ENCODE peak calls at places on chromosome 17, in seven cellular contexts. E is thoracic aorta, W is A549, L is dorsolateral prefrontal cortex, Z is GM13976, X is mucosa of descending colon, O is cardiac fibroblast. J is an unnamed sample.

GRCh38 chr17:64326420-64327054 is 63.5 kb upstream of the TEX2 start:
- DNase-seq in O (peak; percentile 94), W (no peak), E (peak; percentile 33), X (no peak), L (no peak), Z (no peak), J (no peak)

GRCh38 chr17:43634681-43635125 is 27.0 kb downstream of the MEOX1 start:
- DNase-seq in O (peak; percentile 49), E (no peak), Z (no peak), L (no peak), X (no peak), W (no peak), J (no peak)

GRCh38 chr17:72502111-72502939 is 381.5 kb downstream of the SOX9 start:
- DNase-seq in W (no peak), Z (no peak), O (peak; percentile 63), X (no peak), L (peak; percentile 17), E (no peak), J (no peak)

GRCh38 chr17:63774982-63775290 is 966 bp downstream of the DDX42 start:
- DNase-seq in W (no peak), E (no peak), Z (peak; percentile 22), O (peak; percentile 30), L (no peak), X (peak; percentile 17), J (no peak)

GRCh38 chr17:40218740-40219072 is 398 bp upstream of the WIPF2 start:
- DNase-seq in W (peak; percentile 75), O (peak; percentile 88), E (peak; percentile 49), Z (peak; percentile 84), X (peak; percentile 78), L (peak; percentile 87), J (peak; percentile 33)

GRCh38 chr17:37124074-37124824 is 175.5 kb downstream of the AATF start:
- DNase-seq in Z (no peak), W (no peak), O (no peak), E (no peak), X (no peak), L (no peak), J (no peak)

GRCh38 chr17:77701996-77702395 is 256.5 kb upstream of the TNRC6C start:
- DNase-seq in X (no peak), E (no peak), W (no peak), Z (no peak), O (no peak), L (no peak), J (no peak)

GRCh38 chr17:58491510-58492045 is 3.4 kb upstream of the HSF5 start:
- DNase-seq in E (no peak), O (no peak), X (no peak), L (no peak), W (no peak), Z (no peak), J (no peak)

GRCh38 chr17:77451271-77451893 is 310.6 kb downstream of the SEC14L1 start:
- DNase-seq in O (peak; percentile 55), E (no peak), L (peak; percentile 69), W (no peak), X (peak; percentile 78), Z (peak; percentile 78), J (peak; percentile 87)

GRCh38 chr17:688100-688989 is 26.3 kb downstream of the VPS53 start:
- DNase-seq in E (no peak), X (peak; percentile 63), L (peak; percentile 30), W (no peak), Z (no peak), O (peak; percentile 53), J (no peak)

GRCh38 chr17:51188321-51188853 is 22.2 kb downstream of the NME2 start:
- DNase-seq in Z (no peak), E (no peak), O (no peak), L (no peak), X (no peak), W (no peak), J (no peak)

GRCh38 chr17:77697480-77698400 is 260.8 kb upstream of the TNRC6C start:
- DNase-seq in X (no peak), Z (no peak), W (no peak), L (no peak), O (no peak), E (no peak), J (no peak)

GRCh38 chr17:71870546-71870862 is 250.3 kb upstream of the SOX9 start:
- DNase-seq in L (no peak), E (no peak), X (no peak), W (no peak), Z (no peak), O (no peak), J (no peak)

GRCh38 chr17:58325289-58325726 is 3.3 kb downstream of the TSPOAP1 start:
- DNase-seq in X (no peak), Z (no peak), L (peak; percentile 64), O (no peak), W (no peak), E (no peak), J (peak; percentile 31)

GRCh38 chr17:75036643-75037268 is 10.0 kb downstream of the ATP5PD start:
- DNase-seq in L (peak; percentile 69), E (peak; percentile 57), O (peak; percentile 95), X (peak; percentile 89), W (peak; percentile 93), Z (no peak), J (no peak)

GRCh38 chr17:56834380-56835258 is 668 bp downstream of the DGKE start:
- DNase-seq in O (peak; percentile 11), L (peak; percentile 49), X (peak; percentile 62), Z (peak; percentile 70), E (no peak), W (peak; percentile 43), J (peak; percentile 47)
- TF ChIP-seq CTCF in O (no peak), L (no peak), X (peak; percentile 25), Z (no peak), E (no peak), W (no peak), J (peak; percentile 40)

DNA sequence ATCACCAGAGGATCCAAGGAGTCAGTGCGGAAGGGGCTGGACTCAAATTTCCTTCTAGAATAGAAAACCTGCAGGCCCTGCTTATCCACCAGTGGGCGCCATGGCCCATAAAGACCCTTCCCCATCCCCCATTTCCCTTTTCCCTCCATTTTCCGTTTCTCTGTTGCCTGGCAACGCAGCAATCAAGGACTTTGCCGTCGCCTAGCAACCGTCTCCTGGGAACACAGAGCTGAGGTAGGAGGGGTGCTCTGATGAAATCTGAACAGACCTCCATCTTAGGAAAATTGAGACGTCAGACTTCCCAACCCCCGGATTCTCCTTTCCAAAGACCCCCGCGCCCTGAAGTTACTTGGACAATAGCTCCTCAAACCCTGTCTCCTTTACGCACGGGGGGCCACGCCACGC is 5.7 kb downstream of the DLG4 start:
- DNase-seq in X (peak; percentile 81), O (peak; percentile 85), E (peak; percentile 56), W (peak; percentile 94), Z (peak; percentile 64), L (peak; percentile 65), J (peak; percentile 76)
- TF ChIP-seq CTCF in X (peak; percentile 11), O (peak; percentile 44), E (no peak), W (peak; percentile 64), Z (peak; percentile 17), L (peak; percentile 5), J (peak; percentile 76)

DNA sequence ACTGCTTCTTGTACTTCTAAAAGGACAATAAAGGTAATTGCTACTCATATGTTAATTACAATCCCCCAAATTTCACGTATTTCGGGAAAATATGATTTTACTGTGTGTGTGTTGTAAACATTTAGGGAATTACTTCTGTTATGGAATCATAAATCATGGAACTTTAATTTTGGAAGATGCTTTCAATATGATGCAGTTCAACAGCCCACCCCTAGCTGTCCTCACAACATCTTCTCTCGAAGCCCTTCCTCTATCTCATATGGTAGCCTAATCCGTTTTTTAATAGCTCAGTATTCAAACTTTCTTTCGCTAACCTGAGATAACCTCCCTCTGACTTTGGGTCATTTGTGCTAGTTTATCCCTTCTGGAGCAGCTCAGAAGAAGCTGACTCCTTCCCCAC is 78.4 kb downstream of the ANKFN1 start:
- DNase-seq in O (no peak), E (no peak), X (no peak), W (no peak), Z (no peak), L (no peak), J (no peak)
- TF ChIP-seq CTCF in O (no peak), E (no peak), X (no peak), W (no peak), Z (no peak), L (no peak), J (no peak)

GRCh38 chr17:28860363-28860808 is 5.6 kb downstream of the ERAL1 start:
- DNase-seq in O (no peak), Z (no peak), W (no peak), L (no peak), E (no peak), X (no peak), J (no peak)
- TF ChIP-seq CTCF in O (no peak), Z (no peak), W (no peak), L (no peak), E (no peak), X (no peak), J (no peak)

DNA sequence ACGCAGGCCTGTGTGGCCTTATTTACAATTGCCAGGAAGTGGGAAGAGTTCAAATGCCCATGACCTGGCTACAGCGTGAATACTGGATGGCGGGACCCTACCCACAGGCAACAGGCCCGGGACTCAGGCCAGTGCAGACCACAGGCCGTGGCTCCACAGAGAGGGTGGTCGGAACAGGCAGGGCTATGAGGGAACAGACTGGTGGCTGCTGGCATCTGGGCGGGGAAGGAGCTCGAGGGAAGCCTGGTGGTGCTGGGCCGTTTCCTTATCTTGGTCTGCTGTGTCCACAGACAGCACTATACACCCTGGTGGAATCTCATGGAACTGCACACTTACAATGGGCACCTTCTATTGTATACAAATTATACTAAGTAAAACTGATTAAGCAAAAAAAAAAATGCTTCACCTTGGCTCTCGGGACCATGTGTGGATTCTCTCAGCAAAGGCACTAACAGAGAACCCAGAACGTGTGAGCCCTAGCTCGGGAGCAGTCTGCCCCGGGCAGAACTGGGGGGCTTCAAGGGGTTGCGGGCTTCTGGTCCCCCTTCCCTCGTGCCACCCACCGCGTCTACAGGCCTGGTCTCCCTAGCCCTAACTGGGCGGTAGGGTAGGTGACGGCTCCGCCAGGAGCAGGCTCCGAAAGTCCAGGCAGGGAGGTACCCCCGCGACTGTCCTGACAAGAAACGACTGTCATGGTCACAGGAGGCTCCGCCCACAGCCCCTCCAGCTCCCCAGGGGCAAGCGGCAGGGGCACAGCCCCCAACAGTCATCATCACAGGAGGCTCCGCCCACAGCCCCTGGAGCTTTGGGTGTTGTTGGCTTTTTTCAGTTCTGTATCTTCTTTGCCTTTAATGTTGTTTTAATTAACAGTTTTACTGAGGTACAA is 21.8 kb downstream of the CEP131 start:
- DNase-seq in Z (peak; percentile 77), X (peak; percentile 88), E (no peak), W (peak; percentile 92), O (peak; percentile 80), L (peak; percentile 65), J (no peak)
- TF ChIP-seq CTCF in Z (no peak), X (peak; percentile 27), E (peak; percentile 63), W (peak; percentile 46), O (peak; percentile 76), L (peak; percentile 71), J (peak; percentile 55)

DNA sequence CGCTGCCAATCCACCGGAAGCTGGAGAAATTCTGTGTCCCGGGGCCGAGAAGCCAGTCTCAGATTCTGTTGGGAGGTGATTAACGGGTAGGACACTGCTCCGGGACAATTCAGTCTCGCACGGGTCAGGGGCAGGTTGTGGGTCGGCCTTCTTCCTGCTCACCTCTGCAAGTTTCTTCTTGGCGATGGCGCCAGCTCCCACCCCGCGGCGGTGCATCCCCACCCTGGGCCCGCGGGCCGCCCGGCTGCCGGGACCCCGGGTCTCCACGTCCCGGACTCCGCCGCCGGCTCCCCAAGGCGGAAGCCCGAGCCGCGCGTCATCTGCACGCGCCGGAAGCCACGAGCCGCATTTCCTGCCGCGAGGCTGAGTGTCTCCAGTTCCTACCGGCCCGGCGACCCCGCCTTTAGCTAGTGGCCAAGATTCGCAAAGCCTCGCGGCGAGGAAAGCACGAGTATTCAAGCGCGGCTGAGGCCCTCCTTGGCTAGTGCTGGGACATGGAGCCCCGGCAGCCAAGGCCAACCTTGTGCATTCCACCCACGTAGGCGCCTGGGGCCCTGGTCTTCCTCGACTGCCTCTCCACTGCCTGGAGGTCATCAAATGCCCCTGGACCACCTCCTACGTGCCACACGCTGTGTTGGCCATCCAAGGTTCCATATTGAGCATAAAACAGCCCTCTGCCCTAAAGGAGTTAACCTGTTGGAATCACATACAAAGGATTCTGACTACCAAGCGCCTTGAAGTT is at the start of gene SNF8:
- DNase-seq in X (peak; percentile 96), Z (peak; percentile 98), L (peak; percentile 89), E (peak; percentile 57), O (peak; percentile 91), W (peak; percentile 99), J (peak; percentile 87)
- TF ChIP-seq CTCF in X (no peak), Z (no peak), L (no peak), E (no peak), O (no peak), W (no peak), J (no peak)